ENCODE peak calls at places on chromosomes 4 and X, in nine cellular contexts. P is GM23338, M is breast epithelium, W is suprapubic skin, E is K562, G is transverse colon, U is GM12891, Z is GM12892, V is vagina. B is an unnamed sample.

GRCh38 chr4:119841361-119841760 is 212.8 kb upstream of the PDE5A start:
- DNase-seq in E (no peak), Z (no peak), V (no peak), W (no peak), G (no peak), M (no peak), U (no peak), P (no peak), B (no peak)

GRCh38 chr4:146333187-146333894 is 119.0 kb downstream of the REELD1 start:
- DNase-seq in E (no peak), Z (peak; percentile 2), P (no peak), M (no peak), W (no peak), V (no peak), U (no peak), G (peak; percentile 10), B (no peak)

GRCh38 chrX:83508006-83508405 is at the start of gene POU3F4:
- DNase-seq in P (peak; percentile 45), M (no peak), W (no peak), Z (no peak), U (no peak), V (no peak), G (no peak), E (no peak), B (no peak)

GRCh38 chr4:40264995-40265909 is 68.4 kb downstream of the RHOH start:
- DNase-seq in U (no peak), Z (no peak), P (no peak), V (no peak), G (peak; percentile 63), E (peak; percentile 66), W (no peak), M (no peak), B (no peak)

GRCh38 chr4:102447413-102447812 is 53.7 kb upstream of the NFKB1 start:
- DNase-seq in V (no peak), W (no peak), Z (no peak), M (no peak), P (no peak), E (no peak), G (no peak), U (no peak), B (no peak)

GRCh38 chr4:165335163-165335703 is 7.8 kb downstream of the MSMO1 start:
- DNase-seq in M (no peak), G (no peak), Z (no peak), E (no peak), U (no peak), P (no peak), W (no peak), V (no peak), B (no peak)

GRCh38 chr4:139735381-139736256 is 70.0 kb downstream of the MGST2 start:
- DNase-seq in U (peak; percentile 39), V (no peak), P (peak; percentile 66), M (no peak), G (no peak), W (peak; percentile 76), Z (no peak), E (no peak), B (no peak)

GRCh38 chr4:99811850-99812249 is 4.8 kb upstream of the DAPP1 start:
- DNase-seq in M (no peak), U (no peak), V (no peak), E (peak; percentile 44), G (peak; percentile 45), Z (no peak), P (peak; percentile 80), W (no peak), B (peak; percentile 7)

GRCh38 chrX:11435568-11435967 is 142.4 kb downstream of the AMELX start:
- DNase-seq in V (no peak), Z (no peak), G (no peak), M (no peak), W (no peak), E (no peak), U (no peak), P (no peak), B (no peak)

GRCh38 chrX:153828723-153829548 is 1.4 kb downstream of the PDZD4 start:
- DNase-seq in M (no peak), E (no peak), U (no peak), V (no peak), W (no peak), G (no peak), Z (no peak), P (peak; percentile 74), B (no peak)

GRCh38 chr4:1036095-1036494 is 24.7 kb downstream of the FGFRL1 start:
- DNase-seq in V (no peak), W (no peak), Z (no peak), E (no peak), G (no peak), P (no peak), M (no peak), U (no peak), B (no peak)

GRCh38 chrX:52574416-52575275 is 57.8 kb upstream of the XAGE1B start:
- DNase-seq in M (peak; percentile 20), W (no peak), E (peak; percentile 34), G (peak; percentile 27), P (peak; percentile 80), V (no peak), U (peak; percentile 8), Z (peak; percentile 6), B (peak; percentile 18)

GRCh38 chrX:68273887-68274286 is 159.4 kb downstream of the OPHN1 start:
- DNase-seq in V (no peak), W (no peak), G (no peak), Z (no peak), E (no peak), M (no peak), P (peak; percentile 50), U (no peak), B (no peak)

GRCh38 chrX:15911729-15912550 is 57.3 kb upstream of the AP1S2 start:
- DNase-seq in G (no peak), W (no peak), E (no peak), M (no peak), Z (no peak), P (no peak), V (no peak), U (no peak), B (no peak)

DNA sequence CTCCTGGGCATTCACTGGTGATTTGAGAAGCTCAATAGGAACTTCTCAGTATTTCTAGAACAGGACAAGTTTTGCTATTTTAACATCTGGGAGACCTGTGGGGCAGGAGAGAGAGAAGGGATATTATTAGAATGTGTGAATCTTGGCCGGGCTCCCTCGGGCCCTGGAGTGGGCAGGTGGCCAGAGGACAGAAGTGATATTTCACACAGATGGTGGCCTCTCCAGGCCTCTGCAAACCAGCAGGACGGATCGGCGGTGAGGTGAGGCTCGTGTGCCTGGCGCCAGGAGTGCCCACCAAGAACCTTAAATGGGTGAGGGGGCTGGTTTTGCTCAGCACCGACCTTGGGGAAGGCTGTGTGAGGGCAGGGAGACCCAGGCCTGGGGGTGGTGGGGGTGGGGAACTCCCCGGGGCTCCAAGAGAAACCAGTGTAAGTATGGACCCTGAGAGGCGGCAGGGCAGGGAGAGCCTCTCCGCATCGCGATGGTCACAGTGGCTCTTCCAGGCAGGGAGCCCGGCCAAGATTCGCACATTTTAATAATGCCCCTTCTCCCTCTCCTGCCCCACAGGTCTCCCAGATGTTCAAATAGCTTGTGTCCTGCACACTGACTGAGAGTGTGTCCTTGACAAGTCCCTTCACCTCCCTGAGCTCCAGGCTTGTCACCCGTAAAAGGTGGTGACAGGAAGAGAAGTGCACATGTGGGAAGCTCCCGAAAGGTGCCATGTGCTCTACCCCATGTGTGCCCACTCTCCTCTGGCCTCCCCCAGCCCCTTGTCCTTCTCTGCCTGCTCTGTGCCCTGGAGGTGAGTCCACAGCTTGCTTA is 64.9 kb downstream of the SORCS2 start:
- DNase-seq in P (no peak), M (no peak), V (no peak), Z (no peak), G (peak; percentile 27), U (no peak), W (no peak), E (no peak), B (no peak)
- TF ChIP-seq POLR2AphosphoS5 in P (no peak), M (no peak), V (no peak), Z (no peak), G (no peak), U (no peak), W (no peak), E (no peak), B (no peak)

GRCh38 chr4:184448828-184449227 is 25.5 kb downstream of the IRF2 start:
- DNase-seq in U (peak; percentile 40), P (no peak), W (no peak), V (no peak), E (no peak), Z (no peak), M (peak; percentile 35), G (peak; percentile 44), B (no peak)
- TF ChIP-seq POLR2AphosphoS5 in U (no peak), P (no peak), W (no peak), V (no peak), E (no peak), Z (no peak), M (no peak), G (no peak), B (no peak)

DNA sequence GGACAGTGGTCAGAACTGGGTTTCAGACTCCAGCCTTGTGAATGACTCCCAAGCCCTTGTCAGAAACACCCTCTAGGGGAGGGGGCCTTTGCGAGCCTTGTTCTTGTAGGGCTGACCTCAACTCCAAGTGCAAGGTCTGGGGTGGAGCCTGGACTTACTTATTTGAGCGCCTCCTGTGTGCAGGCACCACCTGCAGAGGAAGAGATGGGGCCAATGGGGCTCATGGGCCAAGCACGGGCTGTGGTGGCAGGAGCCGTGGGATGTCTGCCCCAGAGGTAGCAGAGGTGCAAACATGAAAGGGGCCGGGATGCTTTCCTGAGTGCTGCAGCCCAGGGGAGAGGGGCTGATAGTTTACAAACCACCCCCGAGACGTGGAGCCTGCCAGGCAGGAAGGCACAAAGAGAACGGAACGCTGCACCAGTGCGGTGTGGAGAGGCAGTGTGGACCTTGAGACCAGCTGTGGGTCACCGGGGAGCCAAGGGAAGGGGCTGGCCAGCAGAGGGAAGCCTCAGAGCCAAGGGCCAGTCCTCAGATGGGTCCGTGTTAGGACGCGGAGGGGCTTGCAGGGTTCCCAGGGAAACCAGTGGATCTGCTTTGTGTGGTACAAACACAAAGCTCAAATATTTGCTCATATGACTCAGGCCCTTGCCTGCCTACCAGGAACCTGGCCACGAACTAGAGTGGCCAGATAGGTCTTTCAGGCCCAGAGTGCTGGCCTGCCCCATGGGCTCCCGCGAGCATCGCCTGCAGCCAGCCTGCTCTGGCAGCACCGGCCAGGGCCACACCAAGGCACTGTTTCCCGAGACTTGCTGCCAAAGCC is 8.7 kb upstream of the TADA2B start:
- DNase-seq in P (peak; percentile 46), W (no peak), V (no peak), U (no peak), E (no peak), M (no peak), G (no peak), Z (no peak), B (no peak)
- TF ChIP-seq POLR2AphosphoS5 in P (no peak), W (no peak), V (no peak), U (no peak), E (no peak), M (no peak), G (no peak), Z (no peak), B (no peak)

DNA sequence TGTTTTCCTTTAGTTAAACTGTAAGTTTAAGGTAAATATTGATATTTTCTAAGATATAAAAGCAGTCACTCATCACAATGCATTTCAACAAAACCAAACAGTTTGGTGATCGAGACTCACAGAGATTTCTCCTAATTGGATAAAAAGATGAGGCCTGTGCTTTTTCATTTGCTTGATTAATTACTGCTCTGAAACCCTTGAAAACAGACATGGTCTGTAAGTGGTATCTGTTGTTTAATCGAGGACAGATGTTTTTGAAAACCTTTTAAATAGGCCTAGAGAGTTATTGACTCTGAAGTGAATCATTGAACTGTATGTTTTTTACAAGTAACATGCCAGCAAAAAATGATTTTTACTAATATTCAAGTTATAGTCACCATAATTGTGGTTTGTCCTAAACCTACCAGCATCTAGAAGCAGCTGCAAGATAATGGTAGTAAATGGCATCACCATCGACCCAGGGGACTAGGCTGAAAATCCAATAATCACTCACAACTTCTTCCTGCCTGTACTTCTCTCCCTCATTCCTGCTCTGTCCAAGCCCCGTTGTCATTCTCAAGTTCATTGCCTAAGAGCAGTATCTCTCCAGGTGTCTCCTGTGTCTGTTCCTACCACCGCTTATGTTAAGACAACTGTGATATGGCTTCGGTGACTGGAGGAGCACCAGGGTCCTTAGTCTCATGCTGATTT is 87.6 kb upstream of the SHISA3 start:
- DNase-seq in U (no peak), E (no peak), G (no peak), M (no peak), V (no peak), P (no peak), Z (no peak), W (no peak), B (no peak)
- TF ChIP-seq POLR2AphosphoS5 in U (no peak), E (no peak), G (no peak), M (no peak), V (no peak), P (no peak), Z (no peak), W (no peak), B (no peak)

B was measured in Panc1.